ENCODE peak calls at places on chromosome 20, in ten cellular contexts. B is stimulated activated naive CD4-positive, alpha-beta T cell; Y is memory B cell; D is mesendoderm; P is ACHN; R is activated naive CD4-positive, alpha-beta T cell; F is activated naive CD8-positive, alpha-beta T cell treated with anti-CD3 and anti-CD28 coated beads, Interleukin-2, amount 50 U/mL, for 24 hours; C is pancreas; I is naive B cell; N is AG04450. K is an unnamed sample.

GRCh38 chr20:45833030-45833882 is at the start of gene SNX21:
- DNase-seq in B (peak; percentile 46), Y (peak; percentile 21), D (peak; percentile 88), P (peak; percentile 82), R (peak; percentile 26), F (peak; percentile 35), C (peak; percentile 63), I (no peak), N (peak; percentile 83), K (peak; percentile 70)

GRCh38 chr20:54324041-54324440 is 116.2 kb downstream of the PFDN4 start:
- DNase-seq in B (no peak), Y (no peak), D (no peak), P (no peak), R (no peak), F (no peak), C (no peak), I (no peak), N (no peak), K (no peak)

GRCh38 chr20:32614303-32614702 is 29.2 kb upstream of the NOL4L start:
- DNase-seq in B (no peak), Y (no peak), D (no peak), P (no peak), R (no peak), F (no peak), C (no peak), I (no peak), N (no peak), K (no peak)

GRCh38 chr20:23007886-23008285 is 27.2 kb upstream of the SSTR4 start:
- DNase-seq in B (no peak), Y (no peak), D (no peak), P (no peak), R (no peak), F (no peak), C (no peak), I (no peak), N (no peak), K (no peak)

GRCh38 chr20:49690899-49691620 is 22.6 kb downstream of the B4GALT5 start:
- DNase-seq in B (no peak), Y (no peak), D (no peak), P (peak; percentile 61), R (no peak), F (no peak), C (peak; percentile 83), I (no peak), N (no peak), K (no peak)

GRCh38 chr20:45822863-45823262 is 4.2 kb downstream of the TNNC2 start:
- DNase-seq in B (no peak), Y (no peak), D (no peak), P (no peak), R (no peak), F (no peak), C (no peak), I (no peak), N (no peak), K (no peak)

GRCh38 chr20:58235010-58235409 is 6.6 kb upstream of the ANKRD60 start:
- DNase-seq in B (no peak), Y (no peak), D (no peak), P (no peak), R (no peak), F (peak; percentile 35), C (no peak), I (no peak), N (no peak), K (no peak)

GRCh38 chr20:62735331-62735821 is 26.7 kb downstream of the NTSR1 start:
- DNase-seq in B (no peak), Y (no peak), D (no peak), P (no peak), R (no peak), F (peak; percentile 28), C (no peak), I (no peak), N (no peak), K (no peak)

GRCh38 chr20:37442986-37443385 is 78.1 kb upstream of the NNAT start:
- DNase-seq in B (no peak), Y (no peak), D (no peak), P (no peak), R (no peak), F (no peak), C (no peak), I (no peak), N (no peak), K (no peak)

GRCh38 chr20:5056801-5057599 is 55.7 kb upstream of the SLC23A2 start:
- DNase-seq in B (peak; percentile 34), Y (peak; percentile 29), D (peak; percentile 48), P (peak; percentile 38), R (peak; percentile 56), F (peak; percentile 69), C (peak; percentile 48), I (peak; percentile 29), N (no peak), K (no peak)

GRCh38 chr20:24095753-24096152 is 107.2 kb upstream of the GGTLC1 start:
- DNase-seq in B (no peak), Y (no peak), D (peak; percentile 25), P (no peak), R (no peak), F (no peak), C (no peak), I (no peak), N (no peak), K (no peak)

GRCh38 chr20:1334761-1335160 is 5.8 kb upstream of the SDCBP2 start:
- DNase-seq in B (no peak), Y (no peak), D (peak; percentile 44), P (no peak), R (no peak), F (no peak), C (no peak), I (no peak), N (no peak), K (no peak)

GRCh38 chr20:37584238-37584807 is 56.6 kb upstream of the BLCAP start:
- DNase-seq in B (no peak), Y (no peak), D (no peak), P (no peak), R (no peak), F (no peak), C (no peak), I (no peak), N (no peak), K (no peak)

GRCh38 chr20:38083338-38084048 is 49.9 kb downstream of the RPRD1B start:
- DNase-seq in B (no peak), Y (no peak), D (no peak), P (no peak), R (no peak), F (no peak), C (no peak), I (no peak), N (no peak), K (no peak)

GRCh38 chr20:20946122-20946759 is 159.9 kb downstream of the LINC00237 start:
- DNase-seq in B (no peak), Y (no peak), D (no peak), P (peak; percentile 17), R (no peak), F (no peak), C (no peak), I (no peak), N (no peak), K (no peak)

GRCh38 chr20:33711446-33711738 is 8.7 kb downstream of the PXMP4 start:
- DNase-seq in B (no peak), Y (no peak), D (no peak), P (no peak), R (no peak), F (no peak), C (no peak), I (no peak), N (no peak), K (no peak)

GRCh38 chr20:47551841-47552240 is 50.2 kb downstream of the NCOA3 start:
- DNase-seq in B (no peak), Y (no peak), D (peak; percentile 35), P (no peak), R (no peak), F (no peak), C (no peak), I (no peak), N (no peak), K (no peak)

GRCh38 chr20:43563429-43563828 is 4.6 kb downstream of the SGK2 start:
- DNase-seq in B (no peak), Y (no peak), D (no peak), P (no peak), R (no peak), F (no peak), C (no peak), I (no peak), N (no peak), K (no peak)

GRCh38 chr20:58150772-58151171 is 77.7 kb downstream of the ANKRD60 start:
- DNase-seq in B (no peak), Y (no peak), D (peak; percentile 75), P (no peak), R (no peak), F (peak; percentile 5), C (no peak), I (peak; percentile 10), N (no peak), K (no peak)

GRCh38 chr20:36865076-36865860 is 10.7 kb upstream of the TLDC2 start:
- DNase-seq in B (no peak), Y (no peak), D (no peak), P (no peak), R (no peak), F (no peak), C (no peak), I (no peak), N (no peak), K (no peak)

GRCh38 chr20:44969320-44969879 is 3.1 kb downstream of the STK4 start:
- DNase-seq in B (no peak), Y (no peak), D (no peak), P (no peak), R (no peak), F (peak; percentile 16), C (no peak), I (no peak), N (no peak), K (no peak)

GRCh38 chr20:9699181-9699580 is 139.7 kb downstream of the PAK5 start:
- DNase-seq in B (no peak), Y (no peak), D (peak; percentile 16), P (no peak), R (no peak), F (no peak), C (no peak), I (no peak), N (no peak), K (no peak)

GRCh38 chr20:20276806-20277530 is 90.9 kb upstream of the INSM1 start:
- DNase-seq in B (no peak), Y (no peak), D (no peak), P (no peak), R (no peak), F (no peak), C (no peak), I (no peak), N (no peak), K (no peak)

GRCh38 chr20:49464556-49464955 is 17.9 kb downstream of the KCNB1 start:
- DNase-seq in B (no peak), Y (no peak), D (no peak), P (no peak), R (no peak), F (no peak), C (no peak), I (no peak), N (no peak), K (no peak)

GRCh38 chr20:32524871-32525501 is 60.1 kb downstream of the NOL4L start:
- DNase-seq in B (no peak), Y (no peak), D (no peak), P (no peak), R (no peak), F (no peak), C (peak; percentile 85), I (no peak), N (no peak), K (no peak)

GRCh38 chr20:48615871-48616270 is 211.9 kb downstream of the PREX1 start:
- DNase-seq in B (no peak), Y (no peak), D (no peak), P (no peak), R (no peak), F (no peak), C (no peak), I (no peak), N (no peak), K (no peak)

GRCh38 chr20:36362261-36362660 is 56.1 kb downstream of the DLGAP4 start:
- DNase-seq in B (no peak), Y (no peak), D (no peak), P (no peak), R (no peak), F (no peak), C (no peak), I (no peak), N (no peak), K (no peak)

GRCh38 chr20:15875446-15875845 is 697.8 kb downstream of the KIF16B start:
- DNase-seq in B (no peak), Y (no peak), D (no peak), P (no peak), R (no peak), F (no peak), C (no peak), I (peak; percentile 50), N (no peak), K (no peak)

K was measured in HS-27A.